ENCODE peak calls at places on chromosomes 13 and 19, in eight cellular contexts. D is left ventricle myocardium inferior; N is GM06990; P is CD8-positive, alpha-beta memory T cell; M is breast epithelium; W is psoas muscle; T is suprapubic skin; A is Panc1. Y is an unnamed sample.

GRCh38 chr13:32206097-32206740 is 108.9 kb downstream of the ZAR1L start:
- DNase-seq in D (no peak), N (no peak), P (no peak), M (no peak), W (no peak), T (no peak), A (no peak), Y (no peak)

GRCh38 chr13:28728642-28729041 is 9.9 kb upstream of the SLC46A3 start:
- DNase-seq in D (no peak), N (no peak), P (no peak), M (no peak), W (no peak), T (no peak), A (no peak), Y (no peak)

GRCh38 chr19:49863935-49864320 is 3.4 kb downstream of the PNKP start:
- DNase-seq in D (no peak), N (no peak), P (no peak), M (no peak), W (peak; percentile 56), T (no peak), A (no peak), Y (no peak)

GRCh38 chr13:42832341-42833153 is 51.2 kb downstream of the FAM216B start:
- DNase-seq in D (no peak), N (no peak), P (no peak), M (no peak), W (no peak), T (no peak), A (no peak), Y (no peak)

GRCh38 chr13:95296326-95296939 is 4.8 kb downstream of the ABCC4 start:
- DNase-seq in D (peak; percentile 42), N (no peak), P (no peak), M (no peak), W (peak; percentile 74), T (no peak), A (no peak), Y (no peak)

GRCh38 chr13:24038846-24039330 is 121.6 kb upstream of the SPATA13 start:
- DNase-seq in D (no peak), N (no peak), P (no peak), M (peak; percentile 81), W (no peak), T (no peak), A (no peak), Y (no peak)

GRCh38 chr19:18282021-18282787 is 782 bp upstream of the JUND start:
- DNase-seq in D (no peak), N (no peak), P (no peak), M (peak; percentile 72), W (no peak), T (no peak), A (no peak), Y (no peak)

GRCh38 chr13:19151581-19152263 is 29.9 kb downstream of the TUBA3C start:
- DNase-seq in D (no peak), N (no peak), P (no peak), M (no peak), W (no peak), T (no peak), A (no peak), Y (no peak)

GRCh38 chr19:33310606-33311325 is 8.4 kb upstream of the CEBPA start:
- DNase-seq in D (no peak), N (no peak), P (no peak), M (no peak), W (peak; percentile 62), T (no peak), A (no peak), Y (no peak)

GRCh38 chr19:11091343-11092153 is 2.3 kb downstream of the LDLR start:
- DNase-seq in D (no peak), N (no peak), P (peak; percentile 83), M (peak; percentile 95), W (peak; percentile 59), T (peak; percentile 85), A (peak; percentile 76), Y (peak; percentile 60)

GRCh38 chr19:44071824-44072542 is at the start of gene ZNF284:
- DNase-seq in D (peak; percentile 82), N (peak; percentile 83), P (peak; percentile 88), M (peak; percentile 73), W (peak; percentile 91), T (peak; percentile 89), A (no peak), Y (peak; percentile 54)

GRCh38 chr13:113851826-113852535 is 11.9 kb downstream of the GAS6 start:
- DNase-seq in D (no peak), N (no peak), P (peak; percentile 7), M (no peak), W (no peak), T (peak; percentile 45), A (no peak), Y (no peak)

GRCh38 chr13:76331948-76332712 is 554.1 kb downstream of the KCTD12 start:
- DNase-seq in D (no peak), N (no peak), P (no peak), M (no peak), W (no peak), T (no peak), A (no peak), Y (no peak)

GRCh38 chr19:34148672-34149185 is 23.6 kb upstream of the LSM14A start:
- DNase-seq in D (no peak), N (no peak), P (no peak), M (no peak), W (no peak), T (no peak), A (no peak), Y (no peak)

GRCh38 chr19:21856751-21857150 is 20.8 kb upstream of the ZNF43 start:
- DNase-seq in D (no peak), N (no peak), P (no peak), M (no peak), W (no peak), T (no peak), A (no peak), Y (no peak)

GRCh38 chr13:77896536-77896935 is 22.1 kb downstream of the EDNRB start:
- DNase-seq in D (no peak), N (no peak), P (no peak), M (no peak), W (no peak), T (no peak), A (no peak), Y (peak; percentile 62)

GRCh38 chr13:99969934-99970760 is 1.4 kb downstream of the ZIC5 start:
- DNase-seq in D (no peak), N (no peak), P (no peak), M (no peak), W (no peak), T (no peak), A (no peak), Y (no peak)

GRCh38 chr19:43439183-43440063 is 24.7 kb downstream of the TEX101 start:
- DNase-seq in D (no peak), N (peak; percentile 16), P (peak; percentile 75), M (no peak), W (no peak), T (no peak), A (no peak), Y (no peak)

GRCh38 chr19:1843646-1844394 is 4.5 kb downstream of the REXO1 start:
- DNase-seq in D (no peak), N (no peak), P (no peak), M (no peak), W (no peak), T (no peak), A (no peak), Y (no peak)

GRCh38 chr13:48578516-48579166 is 45.8 kb upstream of the RCBTB2 start:
- DNase-seq in D (no peak), N (no peak), P (no peak), M (no peak), W (no peak), T (no peak), A (no peak), Y (no peak)

GRCh38 chr13:46160474-46161066 is 21.4 kb downstream of the LCP1 start:
- DNase-seq in D (no peak), N (no peak), P (no peak), M (no peak), W (no peak), T (no peak), A (peak; percentile 30), Y (no peak)
- H3K36me3 ChIP-seq in D (no peaks in the 10 kb centered on the region), N (peaks cover 20% of the 10 kb centered on the region), P (peaks cover 37% of the 10 kb centered on the region), M (no peaks in the 10 kb centered on the region), W (no peaks in the 10 kb centered on the region), T (no peaks in the 10 kb centered on the region), A (no peaks in the 10 kb centered on the region), Y (no peaks in the 10 kb centered on the region)

GRCh38 chr19:38693380-38694223 is 46.2 kb downstream of the ACTN4 start:
- DNase-seq in D (no peak), N (no peak), P (peak; percentile 62), M (peak; percentile 73), W (no peak), T (no peak), A (peak; percentile 90), Y (peak; percentile 84)
- H3K36me3 ChIP-seq in D (peaks cover 15% of the 10 kb centered on the region), N (no peaks in the 10 kb centered on the region), P (no peaks in the 10 kb centered on the region), M (no peaks in the 10 kb centered on the region), W (no peaks in the 10 kb centered on the region), T (no peaks in the 10 kb centered on the region), A (peaks cover 15% of the 10 kb centered on the region), Y (peaks cover 30% of the 10 kb centered on the region)

DNA sequence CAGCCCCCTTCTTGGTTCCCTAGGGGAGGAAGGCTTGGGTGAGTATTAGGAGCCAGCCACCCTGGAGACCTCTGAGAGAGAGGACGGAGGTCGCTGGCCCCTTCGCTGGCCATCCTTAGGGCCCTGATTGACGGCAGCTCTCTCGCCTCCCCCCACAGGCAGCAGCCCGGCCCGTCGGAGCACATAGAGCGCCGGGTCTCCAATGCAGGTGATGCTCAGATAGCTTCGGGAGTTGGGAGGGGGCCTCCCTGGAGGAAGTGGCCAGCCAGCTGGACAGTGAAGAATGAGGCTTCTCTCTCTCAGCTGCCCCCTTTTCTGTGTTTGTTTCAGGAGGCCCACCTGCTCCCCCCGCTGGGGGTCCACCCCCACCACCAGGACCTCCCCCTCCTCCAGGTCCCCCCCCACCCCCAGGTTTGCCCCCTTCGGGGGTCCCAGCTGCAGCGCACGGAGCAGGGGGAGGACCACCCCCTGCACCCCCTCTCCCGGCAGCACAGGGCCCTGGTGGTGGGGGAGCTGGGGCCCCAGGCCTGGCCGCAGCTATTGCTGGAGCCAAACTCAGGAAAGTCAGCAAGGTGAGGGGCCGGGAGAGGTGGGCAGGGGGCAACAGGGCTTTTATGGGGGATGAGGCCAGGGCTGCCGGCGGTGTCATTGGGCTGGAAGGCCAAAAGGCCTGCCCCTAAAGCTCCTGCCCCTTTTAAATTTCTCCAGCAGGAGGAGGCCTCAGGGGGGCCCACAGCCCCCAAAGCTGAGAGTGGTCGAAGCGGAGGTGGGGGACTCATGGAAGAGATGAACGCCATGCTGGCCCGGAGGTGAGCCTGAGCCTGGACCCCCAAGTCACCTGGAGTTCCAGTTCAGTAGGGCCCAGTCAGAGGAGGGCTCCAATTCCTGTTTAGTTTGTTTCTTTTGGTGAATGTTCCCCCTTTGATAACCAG is 15.0 kb downstream of the VASP start:
- DNase-seq in D (no peak), N (no peak), P (no peak), M (no peak), W (peak; percentile 48), T (no peak), A (no peak), Y (no peak)
- H3K36me3 ChIP-seq in D (peaks cover 90% of the 10 kb centered on the region), N (peaks cover 40% of the 10 kb centered on the region), P (peaks cover 16% of the 10 kb centered on the region), M (no peaks in the 10 kb centered on the region), W (peaks cover 15% of the 10 kb centered on the region), T (peaks cover 71% of the 10 kb centered on the region), A (peaks cover 8% of the 10 kb centered on the region), Y (peaks cover 97% of the 10 kb centered on the region)

DNA sequence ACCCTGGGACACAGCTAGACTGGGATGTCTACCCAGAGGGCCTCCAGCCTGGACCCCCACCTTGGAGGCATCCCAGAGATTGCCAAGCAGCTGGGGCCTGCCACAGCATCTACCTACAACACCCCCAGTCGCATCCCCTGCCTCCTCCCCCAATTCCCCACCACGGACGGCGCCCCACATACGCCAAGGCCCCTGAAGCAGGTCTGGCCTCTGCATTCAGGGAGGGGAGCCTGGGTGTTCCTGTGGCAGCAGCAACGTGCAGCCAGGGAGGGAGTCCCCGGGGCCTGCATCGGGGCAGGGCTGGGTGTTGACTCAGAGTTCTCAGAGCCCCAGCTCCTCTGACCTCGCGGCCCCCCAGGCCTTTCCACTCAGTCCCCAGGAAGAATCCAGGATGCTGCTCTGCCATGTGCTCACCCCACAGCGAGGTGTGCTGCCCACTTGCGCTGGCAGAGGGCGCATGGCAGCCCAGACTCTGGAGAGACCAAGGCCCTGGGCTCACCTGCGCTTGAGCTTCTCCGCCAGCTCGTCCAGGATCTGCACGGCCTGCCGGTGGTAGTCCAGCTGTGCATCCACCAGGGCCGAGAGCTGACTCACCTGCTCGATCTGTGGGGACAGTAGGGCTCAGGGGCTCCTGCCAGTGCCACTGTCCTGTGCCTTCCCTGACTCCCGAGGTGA is 19.6 kb downstream of the MPND start:
- DNase-seq in D (no peak), N (peak; percentile 23), P (no peak), M (no peak), W (no peak), T (no peak), A (no peak), Y (no peak)
- H3K36me3 ChIP-seq in D (peaks cover 75% of the 10 kb centered on the region), N (peaks cover 54% of the 10 kb centered on the region), P (peaks cover 5% of the 10 kb centered on the region), M (no peaks in the 10 kb centered on the region), W (peaks cover 3% of the 10 kb centered on the region), T (peaks cover 86% of the 10 kb centered on the region), A (no peaks in the 10 kb centered on the region), Y (peaks cover 60% of the 10 kb centered on the region)

Y was measured in ascending aorta.